ENCODE peak calls at places on chromosomes 4 and X, in five cellular contexts. Q is T-helper 1 cell, X is BE2C, H is Caki2, C is right atrium auricular region. B is an unnamed sample.

GRCh38 chr4:136637071-136637777 is 895.1 kb downstream of the PCDH18 start:
- DNase-seq in Q (no peak), X (peak; percentile 45), H (no peak), C (no peak), B (no peak)

GRCh38 chrX:128517691-128518090 is 465.5 kb upstream of the ACTRT1 start:
- DNase-seq in Q (no peak), X (no peak), H (no peak), C (no peak), B (no peak)

GRCh38 chr4:187840814-187841213 is 154.8 kb upstream of the ZFP42 start:
- DNase-seq in Q (no peak), X (no peak), H (no peak), C (no peak), B (no peak)

GRCh38 chrX:153420851-153421599 is 9.8 kb downstream of the ZFP92 start:
- DNase-seq in Q (no peak), X (no peak), H (no peak), C (no peak), B (no peak)

GRCh38 chrX:456146-456545 is 69.4 kb upstream of the PPP2R3B start:
- DNase-seq in Q (no peak), X (no peak), H (no peak), C (no peak), B (no peak)

GRCh38 chr4:102612824-102613366 is 111.7 kb downstream of the NFKB1 start:
- DNase-seq in Q (no peak), X (no peak), H (no peak), C (no peak), B (no peak)

GRCh38 chr4:77127837-77128621 is 29.0 kb upstream of the CCNG2 start:
- DNase-seq in Q (no peak), X (no peak), H (no peak), C (no peak), B (no peak)

GRCh38 chr4:151098191-151098590 is 1.2 kb upstream of the RPS3A start:
- DNase-seq in Q (no peak), X (no peak), H (no peak), C (no peak), B (peak; percentile 10)

GRCh38 chr4:99848576-99848975 is 31.9 kb downstream of the DAPP1 start:
- DNase-seq in Q (no peak), X (no peak), H (no peak), C (no peak), B (no peak)

GRCh38 chr4:41935652-41936021 is 408 bp downstream of the TMEM33 start:
- DNase-seq in Q (no peak), X (no peak), H (peak; percentile 30), C (no peak), B (no peak)

GRCh38 chrX:41616935-41617334 is 71.8 kb upstream of the GPR34 start:
- DNase-seq in Q (no peak), X (no peak), H (no peak), C (no peak), B (no peak)

GRCh38 chr4:105181259-105181658 is 34.6 kb downstream of the TET2 start:
- DNase-seq in Q (no peak), X (no peak), H (no peak), C (no peak), B (no peak)

GRCh38 chr4:149176019-149176418 is 639.6 kb downstream of the IQCM start:
- DNase-seq in Q (no peak), X (no peak), H (no peak), C (no peak), B (peak; percentile 10)

GRCh38 chr4:8315343-8316250 is 46.0 kb downstream of the HTRA3 start:
- DNase-seq in Q (no peak), X (peak; percentile 68), H (peak; percentile 95), C (peak; percentile 70), B (peak; percentile 26)

GRCh38 chr4:176238819-176239218 is 30.2 kb downstream of the ASB5 start:
- DNase-seq in Q (no peak), X (no peak), H (no peak), C (no peak), B (no peak)

GRCh38 chr4:72330381-72330780 is 238.6 kb downstream of the ADAMTS3 start:
- DNase-seq in Q (no peak), X (no peak), H (no peak), C (no peak), B (no peak)

GRCh38 chr4:53497446-53498069 is 93.7 kb downstream of the LNX1 start:
- DNase-seq in Q (no peak), X (no peak), H (no peak), C (peak; percentile 80), B (no peak)